ENCODE peak calls at places on chromosomes 6 and 20, in five cellular contexts. W, Y, K, V and P are unnamed samples.

GRCh38 chr20:59640267-59640666 is 35.9 kb downstream of the PHACTR3 start:
- DNase-seq in W (no peak), Y (no peak), K (no peak), V (no peak), P (no peak)

GRCh38 chr6:121480099-121480713 is 44.8 kb downstream of the GJA1 start:
- DNase-seq in W (no peak), Y (no peak), K (no peak), V (no peak), P (no peak)

GRCh38 chr20:40657526-40657925 is 31.5 kb downstream of the MAFB start:
- DNase-seq in W (no peak), Y (no peak), K (no peak), V (no peak), P (peak; percentile 29)

GRCh38 chr6:144265061-144265357 is 20.1 kb upstream of the UTRN start:
- DNase-seq in W (no peak), Y (no peak), K (no peak), V (no peak), P (no peak)

GRCh38 chr6:108966855-108967755 is 118.9 kb downstream of the ARMC2 start:
- DNase-seq in W (peak; percentile 47), Y (peak; percentile 75), K (no peak), V (no peak), P (peak; percentile 52)

GRCh38 chr6:152859225-152859624 is 108.6 kb downstream of the VIP start:
- DNase-seq in W (no peak), Y (no peak), K (no peak), V (no peak), P (no peak)

GRCh38 chr6:41647061-41647511 is 8.8 kb downstream of the MDFI start:
- DNase-seq in W (no peak), Y (no peak), K (no peak), V (no peak), P (peak; percentile 7)

GRCh38 chr20:58038123-58038654 is 190.3 kb downstream of the ANKRD60 start:
- DNase-seq in W (no peak), Y (no peak), K (no peak), V (peak; percentile 50), P (no peak)

GRCh38 chr6:87078983-87079616 is 15.8 kb downstream of the CGA start:
- DNase-seq in W (peak; percentile 69), Y (peak; percentile 73), K (peak; percentile 6), V (no peak), P (peak; percentile 69)

GRCh38 chr6:118843685-118844390 is 50.1 kb upstream of the ASF1A start:
- DNase-seq in W (no peak), Y (no peak), K (no peak), V (no peak), P (peak; percentile 7)

GRCh38 chr6:82013561-82014275 is 233.8 kb downstream of the IBTK start:
- DNase-seq in W (no peak), Y (no peak), K (no peak), V (no peak), P (peak; percentile 92)

GRCh38 chr6:170186909-170187668 is 103.8 kb downstream of the DLL1 start:
- DNase-seq in W (no peak), Y (no peak), K (no peak), V (peak; percentile 29), P (no peak)

GRCh38 chr20:14992071-14992654 is 654.8 kb upstream of the FLRT3 start:
- DNase-seq in W (no peak), Y (no peak), K (no peak), V (no peak), P (peak; percentile 64)

GRCh38 chr6:157677235-157677634 is 145.8 kb upstream of the SNX9 start:
- DNase-seq in W (no peak), Y (no peak), K (no peak), V (no peak), P (no peak)

GRCh38 chr6:131920656-131921055 is 30.5 kb downstream of the CCN2 start:
- DNase-seq in W (no peak), Y (no peak), K (no peak), V (no peak), P (no peak)

GRCh38 chr20:1118336-1119127 is at the start of gene PSMF1:
- DNase-seq in W (peak; percentile 95), Y (peak; percentile 97), K (peak; percentile 63), V (peak; percentile 98), P (peak; percentile 87)

GRCh38 chr6:105344971-105345370 is 57.9 kb downstream of the PREP start:
- DNase-seq in W (no peak), Y (no peak), K (no peak), V (no peak), P (no peak)

GRCh38 chr6:37550436-37550835 is 50.7 kb upstream of the CCDC167 start:
- DNase-seq in W (no peak), Y (no peak), K (no peak), V (no peak), P (peak; percentile 63)
- H3K4me3 ChIP-seq in W (no peak overlapping the region), Y (no peak overlapping the region), K (no peak overlapping the region), V (no peak overlapping the region), P (no peak overlapping the region)

GRCh38 chr20:6766433-6766832 is 1.1 kb upstream of the BMP2 start:
- DNase-seq in W (no peak), Y (no peak), K (no peak), V (no peak), P (no peak)

GRCh38 chr20:6768228-6769185 is 1.0 kb downstream of the BMP2 start:
- DNase-seq in W (peak; percentile 44), Y (peak; percentile 57), K (no peak), V (no peak), P (no peak)

GRCh38 chr20:6765469-6766058 is 1.9 kb upstream of the BMP2 start:
- DNase-seq in W (peak; percentile 41), Y (no peak), K (no peak), V (no peak), P (peak; percentile 70)

GRCh38 chr20:6767166-6767535 is 335 bp upstream of the BMP2 start:
- DNase-seq in W (no peak), Y (no peak), K (no peak), V (no peak), P (no peak)

GRCh38 chr20:6767536-6768227 is at the start of gene BMP2:
- DNase-seq in W (peak; percentile 82), Y (peak; percentile 74), K (no peak), V (no peak), P (peak; percentile 31)
- TF ChIP-seq CTCF in W (no peak), Y (no peak), K (no peak), V (no peak), P (no peak)

GRCh38 chr6:165791876-165792437 is 128.9 kb upstream of the PDE10A start:
- DNase-seq in W (no peak), Y (no peak), K (no peak), V (peak; percentile 87), P (no peak)

GRCh38 chr6:165799736-165800135 is 136.7 kb upstream of the PDE10A start:
- DNase-seq in W (no peak), Y (peak; percentile 59), K (no peak), V (no peak), P (peak; percentile 75)

GRCh38 chr6:165793287-165793825 is 130.3 kb upstream of the PDE10A start:
- DNase-seq in W (no peak), Y (no peak), K (no peak), V (peak; percentile 88), P (no peak)

GRCh38 chr6:165791306-165791705 is 128.3 kb upstream of the PDE10A start:
- DNase-seq in W (no peak), Y (no peak), K (no peak), V (no peak), P (no peak)

GRCh38 chr6:165794179-165794601 is 131.1 kb upstream of the PDE10A start:
- DNase-seq in W (no peak), Y (no peak), K (no peak), V (peak; percentile 75), P (no peak)
- H3K4me3 ChIP-seq in W (no peak overlapping the region), Y (no peak overlapping the region), K (no peak overlapping the region), V (no peak overlapping the region), P (no peak overlapping the region)

GRCh38 chr6:15817100-15817499 is 154.3 kb upstream of the DTNBP1 start:
- DNase-seq in W (peak; percentile 11), Y (no peak), K (no peak), V (no peak), P (no peak)

GRCh38 chr6:15819841-15820240 is 157.0 kb upstream of the DTNBP1 start:
- DNase-seq in W (no peak), Y (no peak), K (no peak), V (no peak), P (no peak)

GRCh38 chr6:15819226-15819625 is 156.4 kb upstream of the DTNBP1 start:
- DNase-seq in W (no peak), Y (no peak), K (no peak), V (no peak), P (no peak)

GRCh38 chr6:15818044-15818443 is 155.2 kb upstream of the DTNBP1 start:
- DNase-seq in W (no peak), Y (no peak), K (no peak), V (no peak), P (no peak)

DNA sequence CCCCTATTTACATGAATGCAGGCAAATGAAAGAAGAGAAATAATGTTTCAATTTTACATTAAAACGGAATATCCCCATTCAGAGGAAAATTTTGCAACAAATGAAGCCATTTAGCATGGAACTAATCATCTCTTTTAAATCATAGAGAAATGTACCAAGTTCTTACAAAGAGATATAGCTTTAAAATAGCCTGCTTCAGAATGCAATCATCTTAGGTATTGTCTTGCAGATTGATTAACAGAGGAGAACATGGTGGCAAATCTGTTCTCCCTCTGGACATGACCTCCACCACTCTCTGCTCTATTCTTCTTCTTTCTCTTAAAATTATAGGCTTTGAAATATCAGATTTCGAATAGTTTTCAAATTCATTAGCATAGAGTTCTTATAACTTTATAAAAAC is 155.7 kb upstream of the DTNBP1 start:
- DNase-seq in W (no peak), Y (no peak), K (no peak), V (no peak), P (no peak)
- TF ChIP-seq CTCF in W (no peak), Y (no peak), K (no peak), V (no peak), P (no peak)

DNA sequence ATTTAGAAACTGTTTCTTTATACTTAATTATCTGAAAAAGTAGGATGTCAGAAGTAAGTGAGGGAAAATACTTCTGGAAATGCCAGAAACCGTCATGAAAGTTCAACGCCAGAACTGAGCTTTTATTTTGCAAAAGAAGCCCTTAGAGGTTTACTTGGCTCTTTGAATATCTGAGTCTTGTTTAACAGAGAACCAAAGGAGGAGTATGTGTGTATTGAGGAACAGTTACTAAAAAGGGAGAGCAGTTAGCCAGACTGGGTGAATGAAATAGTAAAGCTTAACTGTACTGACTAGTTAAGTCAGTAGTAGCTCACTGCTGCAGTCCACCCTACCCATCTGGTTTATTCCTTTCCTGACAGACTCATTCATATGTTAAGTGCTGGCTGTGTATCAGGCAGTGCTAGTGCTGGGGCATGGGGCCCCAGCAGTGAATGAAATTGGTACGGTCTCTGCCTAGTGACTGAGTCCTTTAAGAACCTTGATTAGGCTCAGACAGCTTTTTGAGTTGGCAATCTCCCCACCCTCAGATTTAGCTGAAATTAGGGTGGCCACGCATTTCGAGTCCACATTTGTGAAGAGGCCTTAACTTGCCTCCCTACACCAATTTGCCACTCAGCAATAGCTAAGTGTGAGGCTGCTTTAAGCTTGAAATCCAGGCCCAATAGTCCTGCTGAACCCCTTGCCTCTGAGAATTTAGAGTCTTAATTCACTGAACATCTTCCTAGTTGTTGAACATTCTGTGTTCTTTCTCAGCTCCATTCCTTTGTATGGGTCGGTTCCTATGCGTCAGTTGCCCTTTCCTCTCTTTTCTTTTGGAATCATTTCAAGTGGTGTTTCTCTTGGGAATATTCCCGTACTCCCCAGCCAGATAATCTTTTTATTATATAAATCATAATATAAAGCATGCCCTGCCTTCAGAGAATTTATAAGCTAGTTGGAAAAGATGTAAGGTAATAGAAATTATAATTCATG is 20.2 kb downstream of the MAP3K4 start:
- DNase-seq in W (no peak), Y (no peak), K (no peak), V (no peak), P (peak; percentile 72)
- H3K4me3 ChIP-seq in W (no peak overlapping the region), Y (no peak overlapping the region), K (peak overlapping the region; percentile 1), V (no peak overlapping the region), P (no peak overlapping the region)

GRCh38 chr6:44002591-44003344 is 124.5 kb downstream of the MRPL14 start:
- DNase-seq in W (peak; percentile 72), Y (peak; percentile 81), K (no peak), V (no peak), P (peak; percentile 50)
- TF ChIP-seq CTCF in W (no peak), Y (peak; percentile 7), K (no peak), V (peak; percentile 26), P (no peak)